ENCODE peak calls at places on chromosome 21, in nine cellular contexts. B is trophoblast cell, R is transverse colon, Q is Peyer's patch, H is RWPE1, C is OCI-LY7, Y is ovary, V is breast epithelium, M is pancreas. D is an unnamed sample.

GRCh38 chr21:30207252-30207579 is 8.7 kb downstream of the CLDN8 start:
- DNase-seq in B (no peak), R (no peak), Q (no peak), H (no peak), C (no peak), Y (no peak), V (no peak), M (no peak), D (no peak)

GRCh38 chr21:43313939-43314405 is 113.0 kb downstream of the SIK1 start:
- DNase-seq in B (no peak), R (no peak), Q (no peak), H (no peak), C (no peak), Y (no peak), V (no peak), M (no peak), D (no peak)

GRCh38 chr21:35779167-35779566 is 281.2 kb downstream of the SETD4 start:
- DNase-seq in B (no peak), R (no peak), Q (no peak), H (no peak), C (no peak), Y (no peak), V (no peak), M (no peak), D (no peak)

GRCh38 chr21:16309250-16309971 is 579.6 kb downstream of the USP25 start:
- DNase-seq in B (no peak), R (no peak), Q (no peak), H (no peak), C (no peak), Y (peak; percentile 57), V (no peak), M (no peak), D (no peak)

GRCh38 chr21:15732996-15733329 is 3.2 kb downstream of the USP25 start:
- DNase-seq in B (no peak), R (no peak), Q (no peak), H (no peak), C (no peak), Y (no peak), V (no peak), M (no peak), D (no peak)

GRCh38 chr21:39073063-39073462 is 110.2 kb downstream of the PSMG1 start:
- DNase-seq in B (no peak), R (no peak), Q (no peak), H (no peak), C (no peak), Y (no peak), V (no peak), M (no peak), D (no peak)

GRCh38 chr21:35648512-35648911 is 411.8 kb downstream of the SETD4 start:
- DNase-seq in B (no peak), R (no peak), Q (no peak), H (no peak), C (no peak), Y (no peak), V (no peak), M (peak; percentile 27), D (no peak)

GRCh38 chr21:29501451-29501850 is 202.7 kb downstream of the BACH1 start:
- DNase-seq in B (no peak), R (no peak), Q (no peak), H (no peak), C (no peak), Y (no peak), V (no peak), M (no peak), D (no peak)

GRCh38 chr21:16193758-16194606 is 464.2 kb downstream of the USP25 start:
- DNase-seq in B (peak; percentile 3), R (peak; percentile 12), Q (no peak), H (peak; percentile 11), C (peak; percentile 6), Y (peak; percentile 67), V (no peak), M (no peak), D (peak; percentile 16)

GRCh38 chr21:37700641-37701202 is 215.5 kb downstream of the KCNJ6 start:
- DNase-seq in B (peak; percentile 33), R (no peak), Q (no peak), H (peak; percentile 81), C (peak; percentile 90), Y (no peak), V (no peak), M (peak; percentile 56), D (peak; percentile 72)

GRCh38 chr21:40173833-40174232 is 306.6 kb downstream of the PCP4 start:
- DNase-seq in B (no peak), R (no peak), Q (no peak), H (no peak), C (no peak), Y (no peak), V (no peak), M (no peak), D (peak; percentile 56)

GRCh38 chr21:43274946-43275310 is 106.1 kb downstream of the CRYAA start:
- DNase-seq in B (no peak), R (no peak), Q (no peak), H (no peak), C (no peak), Y (no peak), V (no peak), M (no peak), D (no peak)

GRCh38 chr21:42937960-42938580 is 12.6 kb upstream of the ERVH48-1 start:
- DNase-seq in B (no peak), R (no peak), Q (no peak), H (no peak), C (no peak), Y (no peak), V (peak; percentile 10), M (no peak), D (no peak)

GRCh38 chr21:36542312-36543101 is 62.6 kb upstream of the CLDN14 start:
- DNase-seq in B (peak; percentile 92), R (peak; percentile 22), Q (no peak), H (no peak), C (peak; percentile 80), Y (no peak), V (no peak), M (peak; percentile 4), D (no peak)

GRCh38 chr21:38863843-38864363 is 58.2 kb downstream of the ETS2 start:
- DNase-seq in B (peak; percentile 48), R (no peak), Q (no peak), H (no peak), C (no peak), Y (no peak), V (no peak), M (no peak), D (no peak)

GRCh38 chr21:30577766-30578165 is 12.4 kb downstream of the KRTAP22-2 start:
- DNase-seq in B (no peak), R (no peak), Q (no peak), H (no peak), C (no peak), Y (no peak), V (no peak), M (no peak), D (no peak)

GRCh38 chr21:21210552-21210951 is 212.3 kb downstream of the NCAM2 start:
- DNase-seq in B (no peak), R (no peak), Q (no peak), H (no peak), C (no peak), Y (no peak), V (no peak), M (no peak), D (no peak)

DNA sequence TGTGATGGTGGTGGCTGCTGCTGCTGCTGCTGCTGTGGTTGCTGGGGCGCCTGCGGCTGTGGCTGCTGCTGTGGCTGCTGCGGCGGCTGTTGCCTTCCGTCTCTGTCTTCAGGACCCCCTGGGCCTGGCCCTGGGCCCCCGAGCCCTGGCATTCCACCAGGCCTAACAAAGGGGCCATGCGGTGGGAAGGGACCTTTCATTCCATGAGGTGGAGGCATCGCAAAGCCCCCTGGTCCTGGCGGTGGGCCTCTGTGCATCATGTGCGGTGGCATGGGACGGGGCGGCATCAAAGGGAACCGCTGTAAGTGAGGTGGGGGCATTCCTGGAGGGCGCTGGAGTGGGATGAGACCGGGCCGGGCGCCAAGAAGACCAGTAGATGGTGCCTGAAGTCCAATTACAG is 12.4 kb downstream of the SOD1 start:
- DNase-seq in B (no peak), R (no peak), Q (no peak), H (no peak), C (no peak), Y (no peak), V (no peak), M (no peak), D (no peak)
- H3K27ac ChIP-seq in B (no peak overlapping the region), R (no peak overlapping the region), Q (no peak overlapping the region), H (peak overlapping the region; percentile 11), C (no peak overlapping the region), Y (no peak overlapping the region), V (no peak overlapping the region), M (no peak overlapping the region), D (no peak overlapping the region)

GRCh38 chr21:41316200-41316599 is 401 bp upstream of the FAM3B start:
- DNase-seq in B (no peak), R (peak; percentile 25), Q (no peak), H (no peak), C (no peak), Y (no peak), V (no peak), M (no peak), D (no peak)
- H3K27ac ChIP-seq in B (no peak overlapping the region), R (no peak overlapping the region), Q (peak overlapping the region; percentile 94), H (no peak overlapping the region), C (no peak overlapping the region), Y (no peak overlapping the region), V (peak overlapping the region; percentile 33), M (peak overlapping the region; percentile 90), D (no peak overlapping the region)

DNA sequence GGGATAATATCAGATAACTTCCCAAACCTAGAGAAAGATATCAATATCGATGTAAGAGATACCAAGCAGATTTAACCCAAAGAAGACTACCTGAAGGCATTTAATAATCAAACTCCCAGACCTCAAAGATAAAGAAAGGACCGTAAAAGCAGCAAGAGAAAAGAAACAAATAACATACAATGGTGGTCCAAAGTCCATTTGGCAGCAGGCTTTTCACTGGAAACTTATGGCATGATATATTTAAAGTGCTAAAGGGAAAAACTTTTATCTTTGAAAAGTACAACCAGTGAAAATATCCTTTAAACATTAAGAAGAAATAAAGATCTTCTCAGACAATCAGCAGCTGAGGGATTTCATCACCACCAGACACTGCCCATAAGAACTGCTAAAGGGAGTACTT is 812.7 kb upstream of the ADAMTS5 start:
- DNase-seq in B (no peak), R (no peak), Q (no peak), H (no peak), C (no peak), Y (no peak), V (no peak), M (no peak), D (no peak)
- H3K27ac ChIP-seq in B (no peak overlapping the region), R (no peak overlapping the region), Q (no peak overlapping the region), H (no peak overlapping the region), C (no peak overlapping the region), Y (no peak overlapping the region), V (no peak overlapping the region), M (no peak overlapping the region), D (no peak overlapping the region)

DNA sequence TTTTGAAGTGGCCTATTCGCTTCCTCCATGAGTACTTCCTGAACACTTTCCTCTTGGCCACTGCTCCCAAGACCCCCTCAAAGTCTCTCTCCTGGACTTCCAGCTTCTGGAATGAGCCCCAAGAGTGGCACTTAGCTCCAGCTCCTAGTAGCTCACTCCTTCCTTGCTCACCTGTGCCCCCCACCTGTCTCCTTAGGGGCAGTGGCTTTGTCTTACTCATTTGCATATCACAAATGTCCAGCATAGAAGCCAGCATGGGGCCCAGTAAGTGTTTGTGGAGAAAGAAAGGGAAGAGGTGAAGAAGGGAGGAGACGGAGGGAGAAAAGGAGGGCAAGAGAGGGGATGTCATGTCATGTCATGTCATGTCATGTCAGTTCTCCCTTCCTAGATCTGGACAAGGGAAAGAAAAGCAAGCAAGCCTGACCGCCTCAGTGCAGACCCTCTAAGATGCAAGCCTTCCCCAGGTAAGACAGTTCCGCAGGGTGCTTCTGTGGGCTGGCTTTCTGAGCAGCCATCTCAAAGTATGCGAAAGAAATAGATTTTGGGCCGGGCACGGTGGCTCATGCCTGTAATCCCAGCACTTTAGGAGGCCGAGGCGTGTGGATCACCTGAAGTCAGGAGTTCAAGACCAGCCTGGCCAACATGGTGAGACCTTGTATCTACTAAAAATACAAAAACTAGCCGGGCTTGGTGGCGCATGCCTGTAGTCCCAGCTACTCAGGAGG is 6.9 kb upstream of the MX1 start:
- DNase-seq in B (no peak), R (no peak), Q (no peak), H (no peak), C (no peak), Y (no peak), V (no peak), M (no peak), D (no peak)
- H3K27ac ChIP-seq in B (no peak overlapping the region), R (peak overlapping the region; percentile 91), Q (peak overlapping the region; percentile 91), H (peak overlapping the region; percentile 85), C (no peak overlapping the region), Y (no peak overlapping the region), V (peak overlapping the region; percentile 60), M (no peak overlapping the region), D (no peak overlapping the region)